ENCODE peak calls at places on chromosome 15, in ten cellular contexts. Y is stomach; L is GM23248; T is colonic mucosa; I is psoas muscle; B is PC-3; Z is mammary epithelial cell; Q is SK-N-SH; F is upper lobe of left lung; K is naive thymus-derived CD4-positive, alpha-beta T cell. M is an unnamed sample.

GRCh38 chr15:45393851-45394250 is 15.5 kb upstream of the GATM start:
- DNase-seq in Z (no peak), Q (no peak), Y (no peak), B (peak; percentile 60), T (no peak), F (no peak), I (no peak), K (no peak), L (peak; percentile 21), M (no peak)

GRCh38 chr15:98856540-98856907 is 151.1 kb downstream of the PGPEP1L start:
- DNase-seq in K (no peak), I (no peak), Y (no peak), T (no peak), F (no peak), B (peak; percentile 74), Q (no peak), Z (no peak), L (peak; percentile 92), M (no peak)

GRCh38 chr15:67501836-67502461 is 19.0 kb upstream of the C15orf61 start:
- DNase-seq in F (no peak), Q (no peak), L (no peak), Y (no peak), B (no peak), I (no peak), Z (no peak), K (no peak), T (no peak), M (no peak)

GRCh38 chr15:69887553-69887952 is 210.2 kb downstream of the TLE3 start:
- DNase-seq in Y (no peak), L (no peak), B (no peak), Q (no peak), T (no peak), K (no peak), Z (no peak), I (no peak), F (no peak), M (no peak)

GRCh38 chr15:58352026-58352929 is 79.5 kb upstream of the LIPC start:
- DNase-seq in L (no peak), K (no peak), Y (no peak), T (no peak), F (no peak), Z (no peak), Q (no peak), B (no peak), I (no peak), M (no peak)

GRCh38 chr15:26555898-26556297 is 217.0 kb downstream of the GABRB3 start:
- DNase-seq in Y (no peak), Q (no peak), B (no peak), I (no peak), L (no peak), T (no peak), F (no peak), K (no peak), Z (no peak), M (no peak)

GRCh38 chr15:39171944-39172368 is 408.9 kb upstream of the THBS1 start:
- DNase-seq in K (no peak), I (peak; percentile 46), B (peak; percentile 98), F (no peak), Z (peak; percentile 97), Y (peak; percentile 56), T (peak; percentile 54), Q (peak; percentile 31), L (peak; percentile 96), M (peak; percentile 52)

GRCh38 chr15:58510715-58511465 is 79.1 kb downstream of the LIPC start:
- DNase-seq in B (peak; percentile 3), I (no peak), L (peak; percentile 65), F (no peak), Q (no peak), Y (no peak), Z (no peak), T (no peak), K (no peak), M (no peak)

GRCh38 chr15:50552238-50552637 is 5.8 kb upstream of the USP50 start:
- DNase-seq in F (no peak), I (no peak), Y (no peak), Q (no peak), K (no peak), B (no peak), Z (no peak), T (no peak), L (no peak), M (no peak)

GRCh38 chr15:90079619-90080559 is 22.4 kb downstream of the IDH2 start:
- DNase-seq in L (no peak), Q (no peak), K (no peak), Y (no peak), T (no peak), I (no peak), B (no peak), F (peak; percentile 79), Z (no peak), M (no peak)

GRCh38 chr15:59817834-59818233 is 128.7 kb upstream of the BNIP2 start:
- DNase-seq in Y (no peak), B (no peak), Z (no peak), F (no peak), Q (no peak), K (no peak), T (no peak), L (no peak), I (no peak), M (no peak)

GRCh38 chr15:74174216-74174965 is 881 bp downstream of the ISLR start:
- DNase-seq in K (no peak), T (no peak), I (peak; percentile 46), B (no peak), Q (peak; percentile 63), Y (no peak), F (no peak), L (peak; percentile 59), Z (no peak), M (no peak)

GRCh38 chr15:80161473-80162016 is 8.7 kb downstream of the FAH start:
- DNase-seq in Q (no peak), F (no peak), T (no peak), K (no peak), L (no peak), Y (no peak), I (no peak), Z (no peak), B (no peak), M (no peak)
- H3K27ac ChIP-seq in Q (no peak overlapping the region), F (peak overlapping the region; percentile 85), T (no peak overlapping the region), K (no peak overlapping the region), L (peak overlapping the region; percentile 82), Y (peak overlapping the region; percentile 18), I (no peak overlapping the region), Z (no peak overlapping the region), B (no peak overlapping the region), M (no peak overlapping the region)

DNA sequence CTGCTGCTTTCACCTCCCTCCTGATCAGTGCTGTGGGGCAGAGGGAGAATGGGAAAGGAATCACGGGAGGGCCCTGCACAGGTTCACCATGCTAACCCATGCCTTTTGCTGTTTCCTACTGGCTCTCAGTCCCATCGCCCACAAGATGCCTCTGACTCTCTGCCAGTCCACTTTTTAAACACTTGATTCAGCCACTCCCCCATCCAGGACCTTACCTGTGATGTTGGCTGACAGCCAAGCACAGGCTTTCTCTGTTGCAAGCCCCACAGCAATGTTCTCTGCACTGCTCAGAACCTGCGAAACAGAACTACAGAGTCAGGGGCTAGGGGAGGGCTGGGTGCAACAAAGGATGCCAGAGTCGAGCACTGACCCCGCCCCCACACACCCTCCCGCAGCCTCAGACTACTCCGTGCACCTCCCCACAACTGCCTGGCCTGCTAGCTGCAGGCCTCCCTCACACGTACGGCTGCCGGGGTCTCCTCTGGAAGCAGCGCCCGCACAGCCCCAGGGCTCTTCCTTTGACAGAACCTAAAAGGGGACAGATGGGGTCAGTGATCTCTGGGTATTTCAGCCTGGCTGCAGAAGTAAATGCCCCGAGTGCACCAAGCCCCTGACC is 9.1 kb downstream of the CDAN1 start:
- DNase-seq in B (no peak), F (peak; percentile 51), I (no peak), K (no peak), Q (peak; percentile 43), Z (no peak), Y (peak; percentile 35), T (no peak), L (no peak), M (no peak)
- H3K27ac ChIP-seq in B (no peak overlapping the region), F (no peak overlapping the region), I (no peak overlapping the region), K (no peak overlapping the region), Q (no peak overlapping the region), Z (no peak overlapping the region), Y (no peak overlapping the region), T (no peak overlapping the region), L (no peak overlapping the region), M (no peak overlapping the region)

DNA sequence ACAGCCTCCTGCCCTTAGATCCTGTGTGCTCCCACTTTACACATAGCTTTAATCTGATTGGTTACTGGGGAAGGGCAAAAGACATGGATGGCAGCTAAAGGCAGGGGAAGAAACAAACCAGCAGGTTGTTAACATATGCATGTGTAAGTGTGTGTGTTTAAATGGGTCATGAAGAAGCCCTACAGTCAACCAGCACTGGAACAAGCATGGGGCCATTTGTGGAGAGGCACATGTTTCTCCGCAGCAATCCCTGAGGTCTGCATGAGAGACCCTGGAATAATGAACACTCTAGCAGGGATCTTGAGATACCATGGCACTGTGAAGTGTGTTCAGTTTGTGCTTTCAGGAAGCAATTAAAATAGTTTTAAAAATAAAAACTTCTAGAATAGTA is 6.0 kb downstream of the KLF13 start:
- DNase-seq in Q (no peak), Z (no peak), Y (no peak), K (no peak), F (no peak), T (no peak), B (no peak), I (no peak), L (no peak), M (no peak)
- H3K27ac ChIP-seq in Q (no peak overlapping the region), Z (no peak overlapping the region), Y (peak overlapping the region; percentile 100), K (peak overlapping the region; percentile 98), F (peak overlapping the region; percentile 97), T (no peak overlapping the region), B (no peak overlapping the region), I (no peak overlapping the region), L (no peak overlapping the region), M (peak overlapping the region; percentile 96)

DNA sequence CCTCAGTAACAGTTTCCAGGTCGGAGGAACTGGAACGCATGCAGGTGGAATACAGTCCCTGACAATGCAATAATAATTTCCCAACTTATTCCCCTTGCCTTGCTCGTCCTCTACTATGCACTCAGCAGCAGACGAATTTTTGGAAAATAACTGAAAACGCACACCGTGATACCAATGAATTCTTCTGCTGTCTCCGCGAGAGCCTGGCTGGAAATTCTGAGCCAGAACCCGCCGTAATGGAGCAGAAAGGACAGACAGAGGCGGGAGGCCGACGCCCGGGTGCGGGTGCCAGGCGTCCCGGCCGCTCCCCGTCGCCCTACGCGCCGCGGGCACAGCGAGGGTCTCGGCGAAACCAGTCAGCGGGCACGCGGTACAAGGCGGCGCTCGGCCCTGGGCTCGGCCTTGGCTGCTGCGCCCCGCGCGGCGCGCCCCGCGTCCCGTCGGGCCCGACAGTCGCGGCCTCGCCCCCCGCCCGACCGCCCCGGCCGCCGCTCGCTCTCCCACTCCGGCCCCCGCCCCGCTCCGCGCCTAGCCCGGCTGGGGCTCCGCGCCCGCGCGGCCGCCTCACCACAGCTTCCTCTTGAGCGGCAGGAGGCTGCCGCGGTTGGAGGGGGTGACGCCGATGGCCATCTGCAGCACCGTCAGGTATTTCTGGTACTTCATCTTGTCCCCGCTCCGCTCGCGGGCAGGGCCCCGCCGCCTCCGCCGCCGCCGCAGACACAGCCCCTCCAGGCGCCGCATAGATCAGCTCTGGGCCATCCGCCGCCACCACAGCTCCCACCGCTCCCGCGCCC is 114.5 kb upstream of the GOLGA8J start:
- DNase-seq in T (no peak), B (peak; percentile 27), Z (peak; percentile 6), F (peak; percentile 87), L (peak; percentile 14), Y (no peak), K (no peak), Q (peak; percentile 85), I (no peak), M (no peak)
- H3K27ac ChIP-seq in T (no peak overlapping the region), B (no peak overlapping the region), Z (no peak overlapping the region), F (no peak overlapping the region), L (no peak overlapping the region), Y (no peak overlapping the region), K (no peak overlapping the region), Q (no peak overlapping the region), I (no peak overlapping the region), M (no peak overlapping the region)

M was measured in gastrocnemius medialis.